ENCODE peak calls at places on chromosomes 5 and 9, in five cellular contexts. W is ELR, Q is suprapubic skin, M is astrocyte, D is T-helper 9 cell. R is an unnamed sample.

GRCh38 chr5:169006206-169006605 is 294.7 kb downstream of the SLIT3 start:
- DNase-seq in W (no peak), Q (no peak), M (no peak), D (no peak), R (no peak)

GRCh38 chr9:78097541-78097940 is 65.9 kb upstream of the GNAQ start:
- DNase-seq in W (no peak), Q (no peak), M (no peak), D (no peak), R (no peak)

GRCh38 chr5:147532157-147532556 is 22.3 kb upstream of the DPYSL3 start:
- DNase-seq in W (no peak), Q (no peak), M (no peak), D (no peak), R (no peak)

GRCh38 chr5:147949711-147950573 is 43.6 kb upstream of the C5orf46 start:
- DNase-seq in W (peak), Q (no peak), M (peak), D (no peak), R (peak)

GRCh38 chr9:95726756-95727155 is 148.7 kb upstream of the ERCC6L2 start:
- DNase-seq in W (peak), Q (no peak), M (peak), D (no peak), R (peak)

GRCh38 chr9:127194881-127195713 is 69.5 kb upstream of the GARNL3 start:
- DNase-seq in W (peak), Q (no peak), M (peak), D (no peak), R (no peak)

GRCh38 chr9:121399883-121400607 is 30.0 kb upstream of the STOM start:
- DNase-seq in W (peak), Q (no peak), M (peak), D (no peak), R (peak)

GRCh38 chr5:43020294-43020711 is 19.8 kb downstream of the ANXA2R start:
- DNase-seq in W (peak), Q (no peak), M (peak), D (no peak), R (no peak)

GRCh38 chr5:68950111-68950510 is 143.7 kb upstream of the SLC30A5 start:
- DNase-seq in W (no peak), Q (no peak), M (no peak), D (no peak), R (no peak)

GRCh38 chr5:8349855-8350254 is 480.9 kb downstream of the MTRR start:
- DNase-seq in W (no peak), Q (no peak), M (no peak), D (no peak), R (no peak)

GRCh38 chr5:166671818-166672217 is 1619.6 kb upstream of the WWC1 start:
- DNase-seq in W (no peak), Q (no peak), M (no peak), D (no peak), R (no peak)

GRCh38 chr9:126439402-126439765 is 112.8 kb downstream of the MVB12B start:
- DNase-seq in W (peak), Q (no peak), M (peak), D (no peak), R (no peak)

GRCh38 chr5:38634961-38635369 is 78.5 kb upstream of the LIFR start:
- DNase-seq in W (peak), Q (no peak), M (peak), D (no peak), R (no peak)

GRCh38 chr5:73550016-73550415 is 15.4 kb downstream of the ANKRA2 start:
- DNase-seq in W (no peak), Q (no peak), M (no peak), D (no peak), R (no peak)

GRCh38 chr5:137791803-137792202 is 37.6 kb upstream of the HNRNPA0 start:
- DNase-seq in W (no peak), Q (no peak), M (no peak), D (no peak), R (no peak)

GRCh38 chr5:132308701-132309100 is 14.5 kb downstream of the SLC22A4 start:
- DNase-seq in W (no peak), Q (no peak), M (no peak), D (no peak), R (no peak)